ENCODE peak calls at places on chromosomes 6 and 20, in five cellular contexts. C is psoas muscle, I is colonic mucosa, N is fibroblast of lung, H is HCT116. W is an unnamed sample.

GRCh38 chr6:44338228-44339122 is 4.0 kb upstream of the SPATS1 start:
- DNase-seq in H (peak; percentile 54), C (peak; percentile 47), I (peak; percentile 68), N (peak; percentile 63), W (peak; percentile 41)

GRCh38 chr6:152696543-152696942 is 1.2 kb upstream of the MYCT1 start:
- DNase-seq in N (peak; percentile 41), C (no peak), I (no peak), H (no peak), W (no peak)

GRCh38 chr6:13012271-13012670 is 295.7 kb downstream of the PHACTR1 start:
- DNase-seq in I (no peak), C (no peak), N (no peak), H (no peak), W (no peak)

GRCh38 chr6:52416629-52417151 is 3.5 kb upstream of the EFHC1 start:
- DNase-seq in I (peak; percentile 69), H (peak; percentile 77), C (no peak), N (peak; percentile 78), W (no peak)

GRCh38 chr20:50694379-50695143 is 3.2 kb upstream of the RIPOR3 start:
- DNase-seq in C (no peak), N (no peak), H (no peak), I (no peak), W (no peak)

GRCh38 chr20:8094415-8094818 is 37.6 kb upstream of the PLCB1 start:
- DNase-seq in C (peak; percentile 29), N (peak; percentile 92), I (peak; percentile 37), H (no peak), W (peak; percentile 56)

GRCh38 chr20:60512436-60512835 is 554.2 kb downstream of the CDH26 start:
- DNase-seq in N (peak; percentile 58), I (no peak), C (no peak), H (no peak), W (no peak)

GRCh38 chr6:44849829-44850228 is 462.3 kb downstream of the CDC5L start:
- DNase-seq in N (no peak), H (no peak), I (no peak), C (no peak), W (no peak)

GRCh38 chr20:14617123-14617522 is 279.7 kb upstream of the FLRT3 start:
- DNase-seq in H (no peak), N (peak; percentile 21), C (no peak), I (no peak), W (no peak)

GRCh38 chr6:84272298-84272697 is 44.9 kb upstream of the CEP162 start:
- DNase-seq in N (no peak), I (no peak), C (no peak), H (no peak), W (no peak)

GRCh38 chr20:51695574-51696303 is 72.5 kb downstream of the ATP9A start:
- DNase-seq in N (peak; percentile 70), H (no peak), C (no peak), I (no peak), W (no peak)

GRCh38 chr6:143299253-143300166 is 151.0 kb downstream of the ADAT2 start:
- DNase-seq in H (no peak), N (no peak), I (no peak), C (no peak), W (no peak)

GRCh38 chr6:15948930-15949900 is 179.7 kb upstream of the MYLIP start:
- DNase-seq in N (no peak), I (peak; percentile 80), C (no peak), H (no peak), W (peak; percentile 82)

GRCh38 chr6:128069180-128069579 is 168.3 kb upstream of the THEMIS start:
- DNase-seq in C (no peak), H (no peak), N (peak; percentile 61), I (no peak), W (no peak)

GRCh38 chr6:16038938-16039337 is 89.9 kb upstream of the MYLIP start:
- DNase-seq in I (no peak), C (no peak), N (no peak), H (no peak), W (no peak)

GRCh38 chr6:75211920-75212590 is 6.2 kb upstream of the COL12A1 start:
- DNase-seq in H (no peak), N (no peak), I (no peak), C (no peak), W (no peak)

GRCh38 chr6:167493961-167494697 is 169.2 kb downstream of the TTLL2 start:
- DNase-seq in N (no peak), I (peak; percentile 28), H (no peak), C (peak; percentile 41), W (peak; percentile 45)

GRCh38 chr20:25580711-25581110 is 4.6 kb downstream of the NINL start:
- DNase-seq in N (no peak), H (no peak), I (no peak), C (no peak), W (no peak)

GRCh38 chr6:3791526-3792212 is 40.2 kb upstream of the PXDC1 start:
- DNase-seq in C (no peak), H (no peak), I (no peak), N (no peak), W (no peak)

GRCh38 chr6:32627831-32628230 is 9.4 kb upstream of the HLA-DQA1 start:
- DNase-seq in N (peak; percentile 19), H (no peak), I (no peak), C (no peak), W (no peak)

GRCh38 chr20:63498950-63499332 is at the start of gene EEF1A2:
- DNase-seq in C (peak; percentile 76), H (no peak), I (no peak), N (no peak), W (no peak)

GRCh38 chr6:90285611-90286381 is 10.8 kb downstream of the BACH2 start:
- DNase-seq in C (peak; percentile 82), I (peak; percentile 58), H (peak; percentile 76), N (peak; percentile 96), W (peak; percentile 75)

GRCh38 chr6:137850816-137851602 is 16.1 kb upstream of the TNFAIP3 start:
- DNase-seq in I (no peak), H (no peak), C (no peak), N (no peak), W (no peak)

GRCh38 chr6:108578595-108579038 is 17.9 kb downstream of the FOXO3 start:
- DNase-seq in N (no peak), I (no peak), H (no peak), C (no peak), W (no peak)

GRCh38 chr6:8608737-8609136 is 173.4 kb upstream of the SLC35B3 start:
- DNase-seq in C (no peak), I (no peak), N (no peak), H (no peak), W (no peak)

GRCh38 chr20:16719421-16719820 is 10.4 kb upstream of the SNRPB2 start:
- DNase-seq in C (no peak), N (no peak), I (no peak), H (no peak), W (no peak)

GRCh38 chr6:159969204-159969912 is 476 bp downstream of the IGF2R start:
- DNase-seq in C (peak; percentile 57), H (no peak), I (no peak), N (no peak), W (peak; percentile 51)

GRCh38 chr6:13303668-13304017 is 24.7 kb downstream of the TBC1D7 start:
- DNase-seq in H (no peak), I (peak; percentile 81), C (peak; percentile 70), N (peak; percentile 86), W (peak; percentile 39)

GRCh38 chr6:142534484-142534883 is 232.7 kb downstream of the ADGRG6 start:
- DNase-seq in N (no peak), H (no peak), C (no peak), I (no peak), W (no peak)

DNA sequence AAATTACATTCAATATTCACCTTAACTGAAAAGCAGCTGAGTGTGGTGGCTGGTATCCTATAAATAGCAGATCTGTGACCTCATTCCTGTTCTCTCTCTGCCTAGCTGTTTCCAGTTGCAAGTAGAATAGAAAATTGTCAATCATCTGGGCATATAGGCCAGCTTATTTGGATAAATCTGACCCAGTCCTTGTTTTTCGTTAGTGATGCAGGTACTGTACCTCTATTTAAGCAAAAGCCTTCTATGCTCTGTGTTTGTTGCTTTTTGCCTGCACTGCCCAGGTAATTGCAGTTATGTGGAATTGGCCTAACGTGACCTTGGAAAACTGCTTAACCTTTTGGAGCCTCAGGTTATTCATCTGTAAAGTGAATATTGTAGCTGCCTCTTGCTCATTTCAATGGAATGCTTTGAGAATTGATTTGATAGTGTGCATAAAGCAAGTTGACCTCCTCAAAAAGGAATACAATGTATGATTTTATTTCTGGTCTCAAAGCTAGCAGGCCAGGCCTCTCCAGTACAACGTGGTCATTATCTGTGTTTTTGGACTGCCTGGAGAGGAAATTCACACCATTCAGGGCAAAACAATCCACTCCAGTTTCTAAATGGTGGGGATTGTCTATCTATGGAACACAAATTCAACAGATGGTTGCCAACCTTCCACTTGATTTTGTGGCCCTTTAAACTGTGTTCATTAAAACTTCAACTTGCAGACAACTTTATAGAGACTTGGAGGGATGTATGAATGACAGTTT is 508.7 kb upstream of the CITED2 start:
- DNase-seq in H (no peak), I (no peak), N (peak; percentile 40), C (no peak), W (no peak)
- TF ChIP-seq CTCF in H (no peak), I (no peak), N (no peak), C (no peak), W (no peak)

GRCh38 chr20:47317127-47317895 is 39.2 kb downstream of the ZMYND8 start:
- DNase-seq in I (peak; percentile 62), H (peak; percentile 87), C (peak; percentile 90), N (peak; percentile 97), W (no peak)
- H3K4me1 ChIP-seq in I (peaks cover 44% of the 10 kb centered on the region), H (peaks cover 87% of the 10 kb centered on the region), C (peaks cover 64% of the 10 kb centered on the region), N (peaks cover 46% of the 10 kb centered on the region), W (peaks cover 26% of the 10 kb centered on the region)

GRCh38 chr20:36432096-36432495 is 109.2 kb upstream of the MYL9 start:
- DNase-seq in N (no peak), H (no peak), C (no peak), I (no peak), W (no peak)

GRCh38 chr20:36434383-36434782 is 106.9 kb upstream of the MYL9 start:
- DNase-seq in I (no peak), H (no peak), N (no peak), C (no peak), W (no peak)

GRCh38 chr20:36439731-36440072 is 101.6 kb upstream of the MYL9 start:
- DNase-seq in C (no peak), I (no peak), H (no peak), N (no peak), W (no peak)

GRCh38 chr20:36439040-36439730 is 102.1 kb upstream of the MYL9 start:
- DNase-seq in I (peak; percentile 71), C (peak; percentile 64), N (peak; percentile 52), H (peak; percentile 32), W (peak; percentile 65)

DNA sequence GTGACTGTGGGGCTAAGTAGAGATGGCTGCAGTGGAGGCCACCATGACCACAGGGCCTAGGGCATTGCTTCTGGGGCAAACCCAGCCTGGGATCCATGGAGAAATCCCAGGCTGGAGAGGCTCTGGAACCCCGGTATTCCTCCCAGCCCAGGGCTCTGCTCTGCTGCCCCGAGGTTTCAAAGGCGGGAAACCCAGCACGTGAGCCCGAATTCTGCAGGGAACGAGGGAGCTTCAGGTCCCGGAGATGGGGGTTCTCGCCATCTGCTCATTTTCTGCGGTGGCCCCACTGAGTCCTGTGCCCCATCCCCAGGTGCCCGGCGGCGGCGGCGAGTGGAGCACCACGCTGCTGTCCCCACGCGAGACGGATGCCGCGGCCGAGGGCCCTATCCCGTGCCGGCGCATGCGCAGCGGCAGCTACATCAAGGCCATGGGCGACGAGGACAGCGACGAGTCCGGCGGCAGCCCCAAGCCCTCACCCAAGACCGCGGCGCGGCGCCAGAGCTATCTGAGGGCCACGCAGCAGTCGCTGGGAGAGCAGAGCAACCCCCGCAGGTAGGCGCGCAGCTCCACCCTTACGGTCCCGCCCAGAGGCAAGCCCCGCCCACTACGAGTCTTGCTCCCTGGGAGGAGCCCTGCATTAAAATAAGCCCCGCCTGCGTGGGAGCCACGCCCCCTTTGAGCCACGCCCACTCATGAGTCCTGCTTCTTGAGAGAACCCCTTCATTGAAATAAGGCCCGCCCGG is 105.3 kb upstream of the MYL9 start:
- DNase-seq in I (peak; percentile 92), H (peak; percentile 90), C (peak; percentile 81), N (peak; percentile 51), W (peak; percentile 87)
- TF ChIP-seq CTCF in I (no peak), H (no peak), C (no peak), N (no peak), W (no peak)

GRCh38 chr6:116528800-116529199 is 16.7 kb downstream of the TRAPPC3L start:
- DNase-seq in I (no peak), C (no peak), N (no peak), H (no peak), W (no peak)
- H3K4me1 ChIP-seq in I (no peaks in the 10 kb centered on the region), C (no peaks in the 10 kb centered on the region), N (peaks cover 3% of the 10 kb centered on the region), H (peaks cover 17% of the 10 kb centered on the region), W (no peaks in the 10 kb centered on the region)